ENCODE peak calls at places on chromosomes 11 and 22, in six cellular contexts. R, D, T, G, U and N are unnamed samples.

GRCh38 chr11:3160252-3161031 is 4.7 kb downstream of the OSBPL5 start:
- DNase-seq in D (peak; percentile 45), T (no peak), R (peak; percentile 73), G (no peak), U (peak; percentile 92), N (peak; percentile 87)

GRCh38 chr11:108431370-108431769 is 36.0 kb downstream of the C11orf65 start:
- DNase-seq in U (no peak), G (no peak), D (no peak), T (no peak), R (no peak), N (no peak)

GRCh38 chr11:65482306-65482850 is 16.5 kb upstream of the MALAT1 start:
- DNase-seq in U (no peak), T (no peak), G (no peak), R (peak; percentile 23), D (no peak), N (no peak)

GRCh38 chr11:37988031-37988430 is 1390.0 kb upstream of the RAG2 start:
- DNase-seq in R (no peak), U (peak; percentile 17), G (no peak), D (no peak), T (no peak), N (no peak)

GRCh38 chr22:36873614-36874308 is 13.0 kb downstream of the NCF4 start:
- DNase-seq in U (peak; percentile 45), R (no peak), T (no peak), G (no peak), D (peak; percentile 77), N (peak; percentile 39)

GRCh38 chr11:28420099-28420498 is 311.9 kb downstream of the METTL15 start:
- DNase-seq in D (no peak), U (no peak), G (no peak), T (no peak), R (no peak), N (no peak)

GRCh38 chr11:92556435-92556834 is 331.8 kb downstream of the FAT3 start:
- DNase-seq in D (peak; percentile 2), T (no peak), R (no peak), G (no peak), U (peak; percentile 17), N (no peak)

GRCh38 chr11:20310137-20310536 is 53.4 kb upstream of the HTATIP2 start:
- DNase-seq in T (no peak), U (no peak), G (no peak), R (no peak), D (no peak), N (no peak)

GRCh38 chr11:72525466-72525865 is 91.1 kb upstream of the CLPB start:
- DNase-seq in D (no peak), G (no peak), U (no peak), T (no peak), R (no peak), N (no peak)

GRCh38 chr11:2207212-2207611 is 35.6 kb upstream of the TH start:
- DNase-seq in G (no peak), R (no peak), D (no peak), T (no peak), U (no peak), N (no peak)

GRCh38 chr11:34345012-34345804 is 12.6 kb downstream of the ABTB2 start:
- DNase-seq in G (no peak), T (no peak), U (peak; percentile 66), D (peak; percentile 85), R (peak; percentile 83), N (peak; percentile 49)

GRCh38 chr11:109770323-109770722 is 322.9 kb upstream of the ZC3H12C start:
- DNase-seq in T (no peak), G (no peak), R (no peak), D (no peak), U (no peak), N (no peak)

GRCh38 chr11:113400631-113401230 is 13.2 kb downstream of the ANKK1 start:
- DNase-seq in T (no peak), R (no peak), G (no peak), D (no peak), U (no peak), N (no peak)

GRCh38 chr22:28341001-28341400 is 338.6 kb downstream of the TTC28 start:
- DNase-seq in G (no peak), U (peak; percentile 12), T (no peak), D (peak; percentile 4), R (no peak), N (no peak)

GRCh38 chr11:26573896-26574295 is 1.8 kb upstream of the MUC15 start:
- DNase-seq in U (no peak), R (no peak), D (no peak), G (no peak), T (no peak), N (no peak)

GRCh38 chr11:10659339-10660216 is 34.0 kb downstream of the IRAG1 start:
- DNase-seq in U (peak; percentile 95), D (peak; percentile 45), G (no peak), R (no peak), T (no peak), N (no peak)

GRCh38 chr11:72752088-72752914 is at the start of gene ARAP1:
- DNase-seq in R (peak; percentile 81), T (peak; percentile 76), U (peak; percentile 59), D (peak; percentile 85), G (peak; percentile 34), N (peak; percentile 82)

GRCh38 chr11:13291361-13291760 is 13.8 kb downstream of the BMAL1 start:
- DNase-seq in G (no peak), D (no peak), U (no peak), R (no peak), T (no peak), N (no peak)

GRCh38 chr11:105296386-105296785 is 156.8 kb upstream of the CARD18 start:
- DNase-seq in D (no peak), R (no peak), G (no peak), U (no peak), T (no peak), N (no peak)

GRCh38 chr11:12102588-12103410 is 7.6 kb upstream of the MICAL2 start:
- DNase-seq in D (no peak), U (no peak), G (no peak), T (no peak), R (no peak), N (no peak)

GRCh38 chr22:27476729-27477128 is 324.8 kb downstream of the MN1 start:
- DNase-seq in R (no peak), D (peak; percentile 86), T (no peak), G (no peak), U (peak; percentile 83), N (no peak)

GRCh38 chr22:45207981-45208664 is 32.6 kb downstream of the KIAA0930 start:
- DNase-seq in G (no peak), D (no peak), U (peak; percentile 95), R (no peak), T (no peak), N (no peak)

GRCh38 chr22:43090130-43090789 is 1.1 kb upstream of the TTLL1 start:
- DNase-seq in R (no peak), G (no peak), U (peak; percentile 80), T (peak; percentile 14), D (peak; percentile 67), N (no peak)
- H3K27ac ChIP-seq in R (no peak overlapping the region), G (peak overlapping the region; percentile 78), U (no peak overlapping the region), T (no peak overlapping the region), D (peak overlapping the region; percentile 85), N (no peak overlapping the region)

GRCh38 chr11:124674168-124674517 is 439 bp downstream of the SPA17 start:
- DNase-seq in G (no peak), D (no peak), T (no peak), U (no peak), R (no peak), N (no peak)
- H3K27ac ChIP-seq in G (peak overlapping the region; percentile 91), D (peak overlapping the region; percentile 80), T (peak overlapping the region; percentile 77), U (peak overlapping the region; percentile 74), R (peak overlapping the region; percentile 51), N (peak overlapping the region; percentile 41)

GRCh38 chr11:59225017-59225416 is 12.3 kb upstream of the MPEG1 start:
- DNase-seq in R (no peak), T (no peak), D (no peak), U (no peak), G (no peak), N (no peak)
- H3K27ac ChIP-seq in R (peak overlapping the region; percentile 65), T (no peak overlapping the region), D (no peak overlapping the region), U (peak overlapping the region; percentile 41), G (peak overlapping the region; percentile 55), N (no peak overlapping the region)

DNA sequence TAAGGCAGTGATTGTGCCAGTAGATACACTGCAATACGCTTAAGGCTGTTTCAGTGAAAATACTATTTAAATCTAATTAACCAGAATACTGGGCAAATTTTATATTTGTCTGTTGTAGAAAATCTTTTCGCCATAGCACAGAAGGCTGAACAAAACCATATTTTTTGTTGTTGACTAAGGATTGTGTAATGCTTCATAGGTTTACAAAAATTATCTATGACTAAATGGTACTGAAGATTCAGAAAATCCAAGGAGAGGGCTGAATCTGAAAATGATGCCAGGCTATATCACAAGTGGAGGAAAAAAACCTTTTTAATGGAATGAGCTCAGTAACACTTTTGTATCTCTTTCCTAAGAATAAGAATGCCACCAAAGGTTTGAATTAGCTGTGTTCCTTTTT is 2.8 kb downstream of the ATL3 start:
- DNase-seq in U (no peak), R (no peak), D (no peak), T (no peak), G (no peak), N (no peak)
- H3K27ac ChIP-seq in U (peak overlapping the region; percentile 79), R (no peak overlapping the region), D (peak overlapping the region; percentile 98), T (no peak overlapping the region), G (peak overlapping the region; percentile 98), N (no peak overlapping the region)

GRCh38 chr11:88420165-88420781 is 82.7 kb upstream of the CTSC start:
- DNase-seq in G (no peak), D (peak; percentile 72), R (no peak), T (no peak), U (peak; percentile 78), N (no peak)
- H3K27ac ChIP-seq in G (peak overlapping the region; percentile 72), D (peak overlapping the region; percentile 76), R (no peak overlapping the region), T (no peak overlapping the region), U (peak overlapping the region; percentile 31), N (no peak overlapping the region)

GRCh38 chr11:69294621-69295078 is 695 bp downstream of the MYEOV start:
- DNase-seq in U (no peak), R (no peak), D (no peak), G (no peak), T (no peak), N (no peak)
- H3K27ac ChIP-seq in U (no peak overlapping the region), R (no peak overlapping the region), D (peak overlapping the region; percentile 38), G (peak overlapping the region; percentile 92), T (no peak overlapping the region), N (no peak overlapping the region)